ENCODE peak calls at places on chromosomes 13 and 19, in five cellular contexts. U, Q, V, T and C are unnamed samples.
A peak's percentile ranks its signal among the peaks of the same experiment; 100 is the strongest.

GRCh38 chr19:40398417-40399056 is 8.6 kb upstream of the HIPK4 start:
- DNase-seq in U (no peak), Q (no peak), V (peak; percentile 90), T (no peak), C (peak; percentile 78)

GRCh38 chr13:114019367-114019766 is 45.5 kb upstream of the C13orf46 start:
- DNase-seq in U (no peak), Q (no peak), V (peak; percentile 76), T (no peak), C (peak; percentile 79)

GRCh38 chr13:41700790-41701310 is 243.5 kb downstream of the RGCC start:
- DNase-seq in U (no peak), Q (peak; percentile 66), V (peak; percentile 28), T (no peak), C (peak; percentile 9)

GRCh38 chr19:47357788-47358680 is 8.9 kb downstream of the DHX34 start:
- DNase-seq in U (peak; percentile 22), Q (no peak), V (peak; percentile 40), T (no peak), C (peak; percentile 31)

GRCh38 chr13:76723551-76724232 is 162.5 kb downstream of the KCTD12 start:
- DNase-seq in U (no peak), Q (peak; percentile 89), V (no peak), T (no peak), C (no peak)

GRCh38 chr13:29846475-29847256 is 3.8 kb downstream of the UBL3 start:
- DNase-seq in U (no peak), Q (no peak), V (no peak), T (no peak), C (no peak)

GRCh38 chr19:4064551-4065260 is 2.0 kb downstream of the ZBTB7A start:
- DNase-seq in U (no peak), Q (no peak), V (peak; percentile 65), T (no peak), C (peak; percentile 86)

GRCh38 chr13:23610966-23611486 is 40.8 kb downstream of the TNFRSF19 start:
- DNase-seq in U (no peak), Q (peak; percentile 53), V (no peak), T (no peak), C (no peak)

GRCh38 chr19:21610787-21611186 is 105.4 kb downstream of the ZNF429 start:
- DNase-seq in U (no peak), Q (no peak), V (no peak), T (no peak), C (no peak)

GRCh38 chr19:49333426-49334288 is 1.5 kb upstream of the CD37 start:
- DNase-seq in U (no peak), Q (peak; percentile 40), V (no peak), T (peak; percentile 84), C (no peak)

GRCh38 chr13:65597839-65598818 is 1632.0 kb downstream of the PCDH9 start:
- DNase-seq in U (no peak), Q (peak; percentile 63), V (no peak), T (no peak), C (no peak)

GRCh38 chr19:19057720-19058119 is 6.1 kb upstream of the SLC25A42 start:
- DNase-seq in U (no peak), Q (no peak), V (no peak), T (no peak), C (no peak)

GRCh38 chr19:41886761-41887710 is 4.1 kb downstream of the ARHGEF1 start:
- DNase-seq in U (no peak), Q (no peak), V (no peak), T (no peak), C (no peak)

GRCh38 chr13:30865131-30866009 is 40.7 kb upstream of the MEDAG start:
- DNase-seq in U (peak; percentile 80), Q (peak; percentile 96), V (peak; percentile 64), T (no peak), C (peak; percentile 80)

GRCh38 chr19:34171877-34172660 is at the start of gene LSM14A:
- DNase-seq in U (peak; percentile 77), Q (peak; percentile 89), V (peak; percentile 94), T (peak; percentile 33), C (peak; percentile 97)

GRCh38 chr13:53783466-53783865 is 754.9 kb downstream of the OLFM4 start:
- DNase-seq in U (no peak), Q (no peak), V (no peak), T (no peak), C (no peak)

GRCh38 chr13:44396963-44397580 is 23.4 kb downstream of the SERP2 start:
- DNase-seq in U (no peak), Q (peak; percentile 26), V (peak; percentile 46), T (no peak), C (peak; percentile 77)

GRCh38 chr19:49362048-49362925 is at the start of gene TEAD2:
- DNase-seq in U (peak; percentile 32), Q (peak; percentile 47), V (peak; percentile 64), T (no peak), C (peak; percentile 69)

GRCh38 chr19:53037101-53038097 is 7.1 kb upstream of the ERVV-2 start:
- DNase-seq in U (no peak), Q (peak; percentile 41), V (peak; percentile 42), T (no peak), C (peak; percentile 85)

GRCh38 chr19:912181-913079 is 589 bp downstream of the R3HDM4 start:
- DNase-seq in U (no peak), Q (no peak), V (peak; percentile 74), T (no peak), C (no peak)

GRCh38 chr13:74767031-74767430 is 632.8 kb upstream of the KLF12 start:
- DNase-seq in U (no peak), Q (peak; percentile 66), V (no peak), T (no peak), C (no peak)

DNA sequence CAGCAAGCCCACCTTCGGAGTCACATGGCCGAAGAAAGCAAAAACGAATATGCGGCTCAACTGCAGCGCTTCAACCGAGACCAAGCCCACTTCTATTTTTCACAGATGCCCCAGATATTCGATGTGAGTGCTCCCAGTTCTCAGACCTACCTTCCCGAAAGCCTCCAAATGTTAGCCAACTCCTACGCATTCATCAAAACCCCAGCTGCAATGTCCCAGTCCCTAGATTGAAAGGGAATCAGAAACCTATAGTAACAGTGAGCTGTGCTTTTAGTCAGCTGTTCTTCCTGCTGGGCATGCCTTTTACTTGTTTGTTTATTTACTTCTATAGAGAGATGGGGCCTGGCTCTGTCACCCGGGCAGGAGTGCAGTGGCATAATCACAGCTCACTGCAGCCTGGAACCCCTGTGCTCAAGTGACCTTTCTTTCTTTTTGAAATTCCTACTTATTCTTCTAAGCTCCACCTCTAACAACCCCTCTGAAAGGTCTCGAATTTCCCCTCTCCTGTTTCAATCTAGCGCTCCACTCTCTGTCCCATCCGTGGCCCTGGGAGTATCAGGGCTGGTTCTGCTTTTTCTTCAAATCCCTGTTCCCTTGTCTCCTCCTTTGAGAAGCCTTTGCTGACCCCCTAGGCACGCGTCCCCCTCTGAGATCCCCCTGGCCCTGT is 4.4 kb downstream of the TRIP10 start:
- DNase-seq in U (no peak), Q (peak; percentile 37), V (no peak), T (no peak), C (no peak)
- H2AFZ ChIP-seq in U (no peak overlapping the region), Q (peak overlapping the region; percentile 89), V (no peak overlapping the region), T (no peak overlapping the region), C (no peak overlapping the region)

GRCh38 chr13:33252103-33252502 is 33.5 kb downstream of the STARD13 start:
- DNase-seq in U (no peak), Q (no peak), V (no peak), T (no peak), C (no peak)
- TF ChIP-seq MXI1 in U (no peak), Q (no peak), V (no peak), T (no peak), C (no peak)

GRCh38 chr19:2952953-2953481 is 8.2 kb upstream of the ZNF77 start:
- DNase-seq in U (peak; percentile 37), Q (no peak), V (no peak), T (no peak), C (no peak)
- H2AFZ ChIP-seq in U (peak overlapping the region; percentile 18), Q (peak overlapping the region; percentile 82), V (peak overlapping the region; percentile 51), T (peak overlapping the region; percentile 54), C (peak overlapping the region; percentile 60)

GRCh38 chr13:26037302-26037701 is 14.5 kb downstream of the SHISA2 start:
- DNase-seq in U (no peak), Q (no peak), V (peak; percentile 43), T (no peak), C (no peak)
- TF ChIP-seq MXI1 in U (no peak), Q (no peak), V (no peak), T (no peak), C (no peak)

DNA sequence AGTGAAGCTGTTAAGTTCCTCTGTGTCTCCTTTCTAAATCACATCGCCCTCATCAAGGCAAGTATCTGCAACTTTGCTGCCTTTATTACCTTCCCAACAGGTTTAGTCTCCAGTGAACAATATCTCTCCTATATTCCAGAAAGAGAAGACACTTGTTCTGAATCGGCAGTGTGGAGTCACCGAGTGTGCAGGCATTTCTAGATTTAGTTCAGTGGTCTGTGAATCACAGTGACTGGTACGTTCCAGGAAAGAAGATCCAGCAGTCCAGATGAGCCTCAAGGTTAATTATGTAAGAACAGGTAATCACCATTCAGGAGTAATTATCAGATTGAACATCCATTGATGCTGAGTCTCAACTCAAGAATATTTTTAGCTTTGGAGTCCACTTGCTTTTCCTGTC is 497.0 kb downstream of the FOXO1 start:
- DNase-seq in U (no peak), Q (no peak), V (no peak), T (no peak), C (no peak)
- H2AFZ ChIP-seq in U (no peak overlapping the region), Q (no peak overlapping the region), V (no peak overlapping the region), T (no peak overlapping the region), C (no peak overlapping the region)

DNA sequence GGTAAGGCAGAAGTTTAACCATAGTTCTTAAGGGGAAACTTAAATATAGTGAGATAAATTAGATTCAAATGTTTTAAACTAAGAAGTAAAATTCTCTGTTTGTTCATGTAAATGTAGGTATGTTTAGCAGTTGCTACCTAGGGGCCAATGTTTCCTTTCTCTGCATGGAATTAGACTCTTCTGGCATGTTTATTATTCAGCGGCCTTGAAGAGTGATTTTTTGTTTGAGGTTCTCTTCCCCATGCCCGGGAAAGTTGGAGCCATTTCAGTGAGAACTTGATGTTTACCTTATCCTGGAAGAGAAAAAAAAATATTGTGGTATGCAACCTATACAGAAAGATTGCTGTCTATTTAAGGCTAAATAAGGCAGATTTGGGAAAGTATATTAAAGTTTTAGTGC is 492.9 kb downstream of the KLF5 start:
- DNase-seq in U (no peak), Q (no peak), V (no peak), T (no peak), C (no peak)
- TF ChIP-seq MXI1 in U (no peak), Q (no peak), V (no peak), T (no peak), C (no peak)

GRCh38 chr13:98066636-98067035 is 76.3 kb upstream of the FARP1 start:
- DNase-seq in U (no peak), Q (no peak), V (no peak), T (no peak), C (no peak)

GRCh38 chr13:98071316-98071715 is 71.6 kb upstream of the FARP1 start:
- DNase-seq in U (no peak), Q (no peak), V (no peak), T (no peak), C (peak; percentile 66)

GRCh38 chr13:98065468-98065867 is 77.4 kb upstream of the FARP1 start:
- DNase-seq in U (no peak), Q (no peak), V (no peak), T (no peak), C (no peak)

GRCh38 chr13:98068511-98068910 is 74.4 kb upstream of the FARP1 start:
- DNase-seq in U (no peak), Q (no peak), V (peak; percentile 2), T (no peak), C (no peak)
- H2AFZ ChIP-seq in U (no peak overlapping the region), Q (peak overlapping the region; percentile 63), V (peak overlapping the region; percentile 68), T (no peak overlapping the region), C (no peak overlapping the region)

GRCh38 chr19:37954421-37954874 is 47.4 kb downstream of the SIPA1L3 start:
- DNase-seq in U (no peak), Q (no peak), V (no peak), T (no peak), C (no peak)
- TF ChIP-seq MXI1 in U (no peak), Q (no peak), V (no peak), T (no peak), C (no peak)